ENCODE peak calls at places on chromosomes 5 and 9, in four cellular contexts. X, T, S and Y are unnamed samples.

GRCh38 chr9:114156658-114157421 is 1.5 kb downstream of the COL27A1 start:
- DNase-seq in X (peak), T (peak), S (peak), Y (no peak)

GRCh38 chr5:127302509-127302908 is 11.9 kb downstream of the MEGF10 start:
- DNase-seq in X (no peak), S (no peak), T (no peak), Y (no peak)

GRCh38 chr5:157431544-157432200 is 28.3 kb upstream of the NIPAL4 start:
- DNase-seq in T (no peak), S (no peak), X (no peak), Y (no peak)

GRCh38 chr5:30341492-30341891 is 852.0 kb upstream of the CDH6 start:
- DNase-seq in X (no peak), S (no peak), T (no peak), Y (no peak)

GRCh38 chr5:60517850-60518249 is 182.1 kb downstream of the DEPDC1B start:
- DNase-seq in X (no peak), S (no peak), T (no peak), Y (no peak)

GRCh38 chr5:141604318-141604717 is 14.5 kb downstream of the DIAPH1 start:
- DNase-seq in T (peak), X (peak), S (peak), Y (peak)

GRCh38 chr5:61575103-61575502 is 243.0 kb downstream of the ZSWIM6 start:
- DNase-seq in X (no peak), S (no peak), T (no peak), Y (no peak)

GRCh38 chr9:134175291-134175807 is 11.0 kb upstream of the RNU6ATAC start:
- DNase-seq in S (no peak), T (no peak), X (no peak), Y (no peak)

GRCh38 chr5:154517181-154517580 is 39.2 kb upstream of the HAND1 start:
- DNase-seq in X (no peak), T (no peak), S (no peak), Y (no peak)

GRCh38 chr5:141514330-141515111 is 25.6 kb downstream of the PCDHGC5 start:
- DNase-seq in X (no peak), T (no peak), S (no peak), Y (no peak)

GRCh38 chr5:93886098-93886806 is 144.9 kb upstream of the POU5F2 start:
- DNase-seq in X (no peak), S (no peak), T (no peak), Y (no peak)

GRCh38 chr5:6431214-6432195 is 17.2 kb upstream of the UBE2QL1 start:
- DNase-seq in X (no peak), S (no peak), T (no peak), Y (no peak)

GRCh38 chr9:126952180-126952960 is 37.8 kb downstream of the RALGPS1 start:
- DNase-seq in S (no peak), X (no peak), T (no peak), Y (no peak)

GRCh38 chr9:76887003-76887821 is 18.7 kb downstream of the PRUNE2 start:
- DNase-seq in X (no peak), T (no peak), S (no peak), Y (no peak)

GRCh38 chr5:56247596-56247995 is 14.5 kb upstream of the ANKRD55 start:
- DNase-seq in T (no peak), X (no peak), S (no peak), Y (no peak)

GRCh38 chr5:23459214-23459613 is 48.2 kb upstream of the PRDM9 start:
- DNase-seq in X (no peak), T (no peak), S (no peak), Y (no peak)

GRCh38 chr9:131274674-131275331 is 1.5 kb downstream of the FAM78A start:
- DNase-seq in S (no peak), T (peak), X (no peak), Y (no peak)
- H3K4me3 ChIP-seq in S (peak), T (peak), X (peak), Y (peak)

GRCh38 chr9:112137066-112137465 is 38.0 kb downstream of the SUSD1 start:
- DNase-seq in S (no peak), T (no peak), X (no peak), Y (no peak)

GRCh38 chr9:112142420-112142819 is 32.7 kb downstream of the SUSD1 start:
- DNase-seq in X (no peak), T (no peak), S (no peak), Y (no peak)

GRCh38 chr9:112145886-112146285 is 29.2 kb downstream of the SUSD1 start:
- DNase-seq in T (no peak), S (no peak), X (no peak), Y (no peak)

GRCh38 chr9:112144807-112145206 is 30.3 kb downstream of the SUSD1 start:
- DNase-seq in X (no peak), T (no peak), S (no peak), Y (no peak)

GRCh38 chr9:112140936-112141335 is 34.2 kb downstream of the SUSD1 start:
- DNase-seq in T (no peak), X (no peak), S (no peak), Y (no peak)
- H3K27ac ChIP-seq in T (no peak), X (no peak), S (no peak), Y (no peak)

GRCh38 chr5:115087951-115088350 is 81.8 kb downstream of the TRIM36 start:
- DNase-seq in S (no peak), T (no peak), X (no peak), Y (no peak)

GRCh38 chr5:115086473-115086872 is 83.2 kb downstream of the TRIM36 start:
- DNase-seq in X (no peak), S (no peak), T (no peak), Y (no peak)
- H3K4me3 ChIP-seq in X (no peak), S (no peak), T (no peak), Y (no peak)

GRCh38 chr5:43209060-43209459 is 17.0 kb downstream of the NIM1K start:
- DNase-seq in T (no peak), S (no peak), X (no peak), Y (no peak)
- H3K27ac ChIP-seq in T (no peak), S (no peak), X (no peak), Y (no peak)

DNA sequence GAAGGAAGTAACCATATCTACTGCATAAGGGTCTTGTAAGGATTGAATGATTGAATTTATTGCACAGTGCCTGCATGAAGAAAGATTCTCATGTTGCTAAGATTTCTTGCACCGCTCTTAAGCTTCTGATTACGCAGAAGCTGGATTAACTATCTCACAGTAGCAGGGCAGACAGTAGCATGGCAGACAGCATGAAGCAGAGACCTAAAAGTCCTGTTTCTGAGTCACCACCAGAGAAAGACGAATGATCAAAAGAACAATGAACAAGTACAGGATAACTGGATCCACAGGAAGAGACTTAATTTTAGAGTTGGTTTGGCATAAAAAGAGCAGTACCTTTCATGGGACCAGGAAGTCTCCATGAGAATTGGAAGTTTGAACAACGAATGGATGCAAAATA is 142.4 kb downstream of the MAPKAP1 start:
- DNase-seq in T (no peak), S (no peak), X (no peak), Y (no peak)
- H3K4me3 ChIP-seq in T (no peak), S (no peak), X (no peak), Y (no peak)